ENCODE peak calls at places on chromosomes 2 and 18, in nine cellular contexts. O is RWPE2; Q is cardiac muscle cell; C is HCT116; P is colonic mucosa; Y is coronary artery; H is body of pancreas; K is gastrocnemius medialis; S is CD4-positive, alpha-beta T cell. T is an unnamed sample.

GRCh38 chr2:120760446-120761135 is 24.9 kb downstream of the GLI2 start:
- DNase-seq in O (no peak), Q (no peak), C (no peak), P (no peak), Y (peak; percentile 74), H (no peak), K (peak; percentile 42), S (peak; percentile 19), T (peak; percentile 74)

GRCh38 chr2:188512456-188512855 is 220.8 kb downstream of the GULP1 start:
- DNase-seq in O (no peak), Q (peak; percentile 50), C (no peak), P (no peak), Y (no peak), H (no peak), K (no peak), S (no peak), T (no peak)

GRCh38 chr2:31762085-31762484 is 181.3 kb upstream of the SRD5A2 start:
- DNase-seq in O (no peak), Q (no peak), C (no peak), P (no peak), Y (no peak), H (no peak), K (no peak), S (no peak), T (no peak)

GRCh38 chr2:120538691-120539420 is 192.9 kb downstream of the INHBB start:
- DNase-seq in O (no peak), Q (no peak), C (no peak), P (no peak), Y (no peak), H (no peak), K (no peak), S (no peak), T (no peak)

GRCh38 chr2:11180653-11181052 is 25.4 kb downstream of the SLC66A3 start:
- DNase-seq in O (no peak), Q (no peak), C (no peak), P (no peak), Y (no peak), H (no peak), K (no peak), S (no peak), T (no peak)

GRCh38 chr18:8525692-8526091 is 83.5 kb upstream of the RAB12 start:
- DNase-seq in O (no peak), Q (peak; percentile 32), C (no peak), P (no peak), Y (no peak), H (no peak), K (no peak), S (no peak), T (no peak)

GRCh38 chr2:45009303-45009927 is at the start of gene SIX2:
- DNase-seq in O (peak; percentile 92), Q (peak; percentile 99), C (peak; percentile 85), P (peak; percentile 74), Y (peak; percentile 96), H (peak; percentile 96), K (peak; percentile 97), S (no peak), T (peak; percentile 95)

GRCh38 chr2:72142743-72143440 is 4.8 kb downstream of the CYP26B1 start:
- DNase-seq in O (no peak), Q (peak; percentile 79), C (no peak), P (peak; percentile 74), Y (peak; percentile 84), H (peak; percentile 13), K (peak; percentile 66), S (peak; percentile 29), T (peak; percentile 88)

GRCh38 chr2:187117483-187117882 is 268.5 kb upstream of the ZSWIM2 start:
- DNase-seq in O (no peak), Q (no peak), C (no peak), P (no peak), Y (no peak), H (no peak), K (no peak), S (no peak), T (no peak)

GRCh38 chr2:34012728-34013302 is 413.7 kb upstream of the FAM98A start:
- DNase-seq in O (peak; percentile 41), Q (peak; percentile 84), C (peak; percentile 18), P (peak; percentile 34), Y (no peak), H (peak; percentile 69), K (no peak), S (no peak), T (peak; percentile 14)

GRCh38 chr2:229974271-229974670 is 52.0 kb downstream of the FBXO36 start:
- DNase-seq in O (no peak), Q (peak; percentile 5), C (no peak), P (no peak), Y (no peak), H (no peak), K (no peak), S (no peak), T (no peak)
- H3K27ac ChIP-seq in O (no peak overlapping the region), Q (no peak overlapping the region), C (no peak overlapping the region), P (no peak overlapping the region), Y (peak overlapping the region; percentile 26), H (no peak overlapping the region), K (no peak overlapping the region), S (no peak overlapping the region), T (no peak overlapping the region)

GRCh38 chr2:20667151-20667530 is 197 bp downstream of the GDF7 start:
- DNase-seq in O (no peak), Q (peak; percentile 56), C (no peak), P (no peak), Y (peak; percentile 63), H (no peak), K (no peak), S (no peak), T (no peak)

GRCh38 chr2:20668871-20669475 is 2.0 kb downstream of the GDF7 start:
- DNase-seq in O (no peak), Q (no peak), C (no peak), P (no peak), Y (peak; percentile 52), H (no peak), K (no peak), S (no peak), T (no peak)

GRCh38 chr2:20668470-20668869 is 1.5 kb downstream of the GDF7 start:
- DNase-seq in O (no peak), Q (no peak), C (no peak), P (no peak), Y (peak; percentile 58), H (no peak), K (no peak), S (no peak), T (no peak)

GRCh38 chr2:20666364-20667150 is at the start of gene GDF7:
- DNase-seq in O (no peak), Q (peak; percentile 34), C (no peak), P (peak; percentile 59), Y (no peak), H (no peak), K (no peak), S (no peak), T (no peak)

DNA sequence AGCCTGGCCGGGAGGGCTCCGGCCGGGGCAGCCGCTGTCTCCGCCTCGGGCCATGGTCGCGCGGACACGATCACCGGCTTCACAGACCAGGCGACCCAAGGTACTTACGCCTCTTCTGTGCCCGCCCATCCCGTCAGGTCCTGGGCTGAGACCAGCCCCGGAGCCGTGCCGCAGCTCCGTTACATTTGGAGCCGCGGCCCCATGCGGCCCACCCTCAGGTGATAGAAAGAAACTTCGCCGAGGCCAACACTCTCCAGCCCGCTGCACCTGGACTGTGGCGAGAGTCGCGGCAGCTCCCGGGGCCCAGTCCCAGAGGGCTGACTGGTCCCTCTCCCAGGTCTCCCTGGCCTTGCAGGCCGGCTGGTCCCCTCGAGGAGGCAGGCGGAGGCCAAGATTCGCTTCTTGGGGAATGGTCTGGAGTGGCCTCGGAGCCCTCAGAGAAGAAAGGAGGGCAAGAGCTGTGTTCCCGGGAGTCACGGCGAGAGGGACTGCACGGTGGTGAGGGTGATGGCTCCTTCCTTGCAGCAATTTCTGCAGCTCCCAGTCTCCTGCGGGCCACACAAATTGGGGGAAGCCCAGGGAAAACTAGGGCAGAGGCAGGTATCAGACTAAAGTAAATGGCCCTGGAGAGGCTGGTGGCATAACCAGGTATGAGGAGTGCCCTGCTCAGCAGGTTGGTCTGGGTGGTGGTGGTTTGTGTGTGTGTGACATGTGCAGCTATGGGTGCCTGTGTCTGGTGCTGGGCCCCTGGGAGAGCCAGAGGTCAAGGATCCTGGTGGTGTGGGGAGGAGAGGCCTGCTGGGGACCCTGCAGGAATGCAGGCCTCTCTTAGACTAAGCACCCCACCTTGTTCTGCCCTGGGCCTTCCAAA is 822 bp downstream of the GDF7 start:
- DNase-seq in O (no peak), Q (no peak), C (no peak), P (no peak), Y (no peak), H (no peak), K (no peak), S (no peak), T (no peak)
- H3K27ac ChIP-seq in O (no peak overlapping the region), Q (no peak overlapping the region), C (no peak overlapping the region), P (no peak overlapping the region), Y (peak overlapping the region; percentile 92), H (no peak overlapping the region), K (no peak overlapping the region), S (no peak overlapping the region), T (no peak overlapping the region)

GRCh38 chr2:172279843-172280242 is 147.5 kb upstream of the ITGA6 start:
- DNase-seq in O (no peak), Q (no peak), C (no peak), P (no peak), Y (no peak), H (no peak), K (no peak), S (no peak), T (no peak)
- H3K27ac ChIP-seq in O (no peak overlapping the region), Q (no peak overlapping the region), C (no peak overlapping the region), P (no peak overlapping the region), Y (no peak overlapping the region), H (no peak overlapping the region), K (no peak overlapping the region), S (no peak overlapping the region), T (no peak overlapping the region)

GRCh38 chr2:213253162-213253561 is 31.1 kb upstream of the SPAG16 start:
- DNase-seq in O (no peak), Q (peak; percentile 23), C (no peak), P (no peak), Y (no peak), H (no peak), K (no peak), S (no peak), T (no peak)

GRCh38 chr2:213249502-213249901 is 34.8 kb upstream of the SPAG16 start:
- DNase-seq in O (no peak), Q (no peak), C (no peak), P (no peak), Y (no peak), H (no peak), K (no peak), S (no peak), T (no peak)

GRCh38 chr2:213248637-213249036 is 35.6 kb upstream of the SPAG16 start:
- DNase-seq in O (no peak), Q (no peak), C (no peak), P (no peak), Y (no peak), H (no peak), K (no peak), S (no peak), T (no peak)

GRCh38 chr2:213252206-213252605 is 32.1 kb upstream of the SPAG16 start:
- DNase-seq in O (no peak), Q (no peak), C (no peak), P (no peak), Y (no peak), H (no peak), K (no peak), S (no peak), T (no peak)

DNA sequence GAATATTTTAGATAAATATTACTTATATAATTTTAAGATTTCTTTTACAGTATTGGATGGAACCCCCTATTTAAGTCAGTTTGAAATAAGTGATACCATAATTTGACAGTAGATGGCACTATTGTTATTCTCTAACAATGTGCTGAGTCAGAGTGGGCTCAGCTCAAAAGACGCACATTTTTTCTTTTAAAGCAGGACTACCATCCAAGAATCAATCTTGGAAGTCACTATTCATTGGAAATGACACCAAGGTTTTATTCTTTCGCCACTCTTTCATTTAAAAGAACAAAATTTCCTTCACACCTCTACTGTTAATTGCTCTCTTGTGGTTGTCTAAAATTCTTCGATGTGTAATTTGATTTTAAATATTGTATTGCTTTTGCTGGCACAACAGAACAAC is 32.6 kb upstream of the SPAG16 start:
- DNase-seq in O (no peak), Q (peak; percentile 74), C (peak; percentile 50), P (no peak), Y (no peak), H (no peak), K (no peak), S (no peak), T (no peak)
- H3K27ac ChIP-seq in O (no peak overlapping the region), Q (no peak overlapping the region), C (no peak overlapping the region), P (no peak overlapping the region), Y (no peak overlapping the region), H (no peak overlapping the region), K (no peak overlapping the region), S (no peak overlapping the region), T (no peak overlapping the region)

T was measured in psoas muscle.